ENCODE peak calls at places on chromosomes 12 and 14, in five cellular contexts. F is IMR-90; P is CD4-positive, CD25-positive, alpha-beta regulatory T cell; M is Panc1; L is astrocyte. G is an unnamed sample.

GRCh38 chr14:24058260-24058950 is 6.6 kb downstream of the CARMIL3 start:
- DNase-seq in F (peak; percentile 64), P (no peak), L (peak; percentile 31), M (peak; percentile 53), G (peak; percentile 91)

GRCh38 chr14:75542585-75543091 is 20.4 kb downstream of the BATF start:
- DNase-seq in F (no peak), L (peak; percentile 10), P (peak; percentile 59), M (no peak), G (peak; percentile 53)

GRCh38 chr14:52553002-52553670 is 500 bp downstream of the GPR137C start:
- DNase-seq in M (no peak), L (no peak), F (no peak), P (no peak), G (peak; percentile 9)

GRCh38 chr14:52902971-52903385 is 47.9 kb downstream of the FERMT2 start:
- DNase-seq in L (peak; percentile 56), F (peak; percentile 57), M (no peak), P (no peak), G (no peak)

GRCh38 chr12:120709976-120710804 is at the start of gene UNC119B:
- DNase-seq in L (peak; percentile 50), M (no peak), F (peak; percentile 33), P (peak; percentile 73), G (peak; percentile 55)

GRCh38 chr12:39490500-39491276 is 47.8 kb upstream of the KIF21A start:
- DNase-seq in L (peak; percentile 67), M (no peak), P (no peak), F (no peak), G (no peak)

GRCh38 chr12:92503977-92504966 is 198.5 kb upstream of the PLEKHG7 start:
- DNase-seq in M (no peak), P (no peak), F (no peak), L (no peak), G (peak; percentile 34)

GRCh38 chr12:51424662-51425539 is at the start of gene SLC4A8:
- DNase-seq in L (peak; percentile 73), P (peak; percentile 69), F (peak; percentile 85), M (no peak), G (peak; percentile 54)

GRCh38 chr14:99191663-99192621 is 80.1 kb downstream of the BCL11B start:
- DNase-seq in L (peak; percentile 80), M (no peak), F (peak; percentile 13), P (peak; percentile 42), G (peak; percentile 33)

GRCh38 chr12:120249875-120250795 is 15.4 kb downstream of the PXN start:
- DNase-seq in M (no peak), P (no peak), F (no peak), L (no peak), G (no peak)

GRCh38 chr12:22626429-22626828 is 1.5 kb downstream of the ETNK1 start:
- DNase-seq in M (no peak), L (peak; percentile 44), P (no peak), F (peak; percentile 46), G (peak; percentile 40)

GRCh38 chr14:91714805-91715204 is 17.1 kb downstream of the CATSPERB start:
- DNase-seq in L (no peak), M (no peak), F (no peak), P (no peak), G (peak; percentile 24)

GRCh38 chr12:60529261-60529660 is 933.4 kb downstream of the SLC16A7 start:
- DNase-seq in F (no peak), L (no peak), P (no peak), M (no peak), G (no peak)

GRCh38 chr12:54052745-54053624 is 650 bp upstream of the HOXC4 start:
- DNase-seq in P (no peak), F (no peak), M (no peak), L (no peak), G (no peak)

GRCh38 chr14:69270795-69271708 is 11.1 kb downstream of the GALNT16 start:
- DNase-seq in M (no peak), P (no peak), L (peak; percentile 47), F (peak; percentile 37), G (no peak)

GRCh38 chr12:116202433-116202832 is 75.1 kb downstream of the MED13L start:
- DNase-seq in P (no peak), F (no peak), L (peak; percentile 50), M (no peak), G (no peak)

GRCh38 chr12:50569321-50569720 is 64.5 kb downstream of the DIP2B start:
- DNase-seq in P (no peak), F (no peak), L (no peak), M (no peak), G (no peak)

GRCh38 chr14:22007278-22008097 is 333.9 kb upstream of the OR4E1 start:
- DNase-seq in F (no peak), M (no peak), P (no peak), L (no peak), G (no peak)

GRCh38 chr12:3445127-3445978 is 45.6 kb upstream of the PRMT8 start:
- DNase-seq in M (no peak), L (no peak), F (no peak), P (no peak), G (peak; percentile 31)

GRCh38 chr14:84361476-84361875 is 1168.5 kb upstream of the FLRT2 start:
- DNase-seq in L (no peak), F (no peak), P (no peak), M (no peak), G (no peak)

GRCh38 chr12:67482751-67483661 is 165.5 kb upstream of the DYRK2 start:
- DNase-seq in M (no peak), P (peak; percentile 38), F (peak; percentile 56), L (peak; percentile 55), G (peak; percentile 65)

GRCh38 chr14:104882325-104882973 is 17.4 kb downstream of the CEP170B start:
- DNase-seq in L (no peak), M (no peak), P (no peak), F (no peak), G (peak; percentile 89)

GRCh38 chr14:30440986-30441385 is 118.0 kb upstream of the G2E3 start:
- DNase-seq in M (no peak), P (no peak), L (no peak), F (no peak), G (no peak)

DNA sequence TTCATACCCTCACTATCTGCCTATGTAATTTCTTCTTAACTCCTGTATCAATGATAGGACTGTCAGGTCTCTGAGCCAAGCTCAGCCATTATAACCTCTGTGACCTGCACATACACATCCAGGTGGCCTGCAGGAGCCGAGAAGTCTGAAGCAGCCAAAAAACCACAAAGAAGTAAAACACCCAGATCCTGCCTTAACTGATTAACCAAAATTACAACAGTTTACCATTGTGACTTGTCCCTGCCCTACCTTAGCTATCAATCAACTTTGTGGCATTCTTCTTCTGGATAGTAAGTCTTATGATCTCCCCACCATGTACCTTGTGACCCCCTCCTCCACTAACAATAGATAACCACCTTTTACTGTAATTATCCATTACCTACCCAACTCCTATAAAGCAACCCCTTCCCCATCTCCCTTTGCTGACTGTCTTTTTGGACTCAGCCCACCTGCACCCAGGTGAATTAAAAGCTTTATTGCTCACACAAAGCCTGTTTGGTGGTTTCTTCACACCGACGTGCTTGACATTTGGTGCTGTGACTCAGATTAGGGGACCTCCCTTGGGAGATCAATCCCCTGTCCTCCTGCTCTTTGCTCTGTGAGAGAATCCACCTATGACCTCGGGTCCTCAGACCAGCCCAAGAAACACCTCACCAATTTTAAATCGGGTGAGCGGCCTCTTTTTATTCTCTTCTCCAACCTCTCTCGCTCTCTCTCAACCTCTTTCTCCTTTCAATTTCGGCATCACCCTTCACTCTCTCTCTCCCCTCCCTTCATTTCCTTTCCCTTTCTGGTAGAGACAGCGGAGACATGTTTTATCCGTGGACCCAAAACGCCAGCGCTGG is 11.5 kb upstream of the LGMN start:
- DNase-seq in P (no peak), L (no peak), F (no peak), M (no peak), G (no peak)
- H3K27ac ChIP-seq in P (no peak overlapping the region), L (no peak overlapping the region), F (no peak overlapping the region), M (no peak overlapping the region), G (no peak overlapping the region)

DNA sequence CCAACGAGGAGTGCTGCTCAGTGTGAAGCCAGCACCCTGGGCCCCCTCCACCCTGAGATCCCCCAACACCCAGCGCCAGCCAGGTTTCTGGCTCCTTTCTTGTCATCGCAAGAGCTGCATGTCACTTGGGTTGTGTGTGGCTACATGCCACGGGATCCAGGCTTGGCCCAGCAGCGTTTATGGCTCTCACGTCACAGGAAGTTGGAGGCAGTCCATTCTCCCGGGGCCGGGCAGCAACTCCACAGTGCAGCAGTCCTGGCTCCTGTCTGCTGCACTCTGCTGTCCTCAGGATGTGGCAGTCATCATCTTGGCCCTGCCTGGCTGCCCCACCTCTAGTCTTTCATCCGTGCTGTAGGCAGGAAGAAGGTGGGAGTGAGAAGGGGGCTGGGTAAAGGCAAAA is 78.3 kb downstream of the AACS start:
- DNase-seq in F (peak; percentile 39), L (peak; percentile 9), P (no peak), M (no peak), G (peak; percentile 23)
- H3K4me3 ChIP-seq in F (no peak overlapping the region), L (no peak overlapping the region), P (no peak overlapping the region), M (no peak overlapping the region), G (no peak overlapping the region)

GRCh38 chr12:27801630-27802029 is 21.6 kb upstream of the MANSC4 start:
- DNase-seq in F (no peak), L (no peak), P (no peak), M (no peak), G (no peak)

GRCh38 chr12:27797301-27798025 is 17.4 kb upstream of the MANSC4 start:
- DNase-seq in M (no peak), P (no peak), L (no peak), F (no peak), G (no peak)

GRCh38 chr12:27800819-27801218 is 20.8 kb upstream of the MANSC4 start:
- DNase-seq in F (no peak), M (no peak), P (no peak), L (no peak), G (no peak)

GRCh38 chr12:27794818-27795584 is 15.0 kb upstream of the MANSC4 start:
- DNase-seq in P (no peak), F (peak; percentile 38), L (no peak), M (no peak), G (no peak)

GRCh38 chr12:27796093-27796492 is 16.1 kb upstream of the MANSC4 start:
- DNase-seq in P (no peak), L (no peak), M (no peak), F (no peak), G (no peak)
- H3K27ac ChIP-seq in P (no peak overlapping the region), L (no peak overlapping the region), M (no peak overlapping the region), F (no peak overlapping the region), G (no peak overlapping the region)

DNA sequence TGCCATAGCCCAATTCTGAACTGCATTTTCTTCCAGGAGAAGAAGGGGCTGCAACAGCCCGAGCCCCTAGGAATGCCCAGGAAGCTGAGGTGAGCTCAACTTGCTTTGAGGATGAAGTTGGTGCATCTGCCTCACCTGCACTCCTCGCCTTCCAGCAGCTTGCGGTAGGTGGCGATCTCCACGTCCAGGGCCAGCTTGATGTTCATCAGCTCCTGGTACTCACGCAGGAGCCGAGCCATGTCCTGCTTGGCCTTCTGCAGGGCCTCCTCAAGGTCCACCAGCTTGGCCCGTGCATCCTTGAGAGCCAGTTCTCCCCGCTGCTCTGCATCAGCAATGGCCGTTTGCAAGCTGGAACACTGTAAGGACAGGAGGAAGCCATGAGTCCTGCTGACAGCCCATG is 6.0 kb downstream of the KRT75 start:
- DNase-seq in P (no peak), L (no peak), F (no peak), M (no peak), G (no peak)
- H3K4me3 ChIP-seq in P (no peak overlapping the region), L (no peak overlapping the region), F (no peak overlapping the region), M (no peak overlapping the region), G (no peak overlapping the region)

G was measured in small intestine.